ENCODE peak calls at places on chromosomes 3 and 15, in four cellular contexts. One of them, this sample, is unnamed. For H3K27me3, the result is how much of the 10 kb centered on the place peaks cover.

GRCh38 chr3:57961828-57962447 is 46.3 kb upstream of the FLNB start:
- DNase-seq in cardiac muscle cell: no peak
- DNase-seq in spleen: no peak
- DNase-seq in heart left ventricle: no peak
- DNase-seq in this sample: no peak

GRCh38 chr3:127368186-127369032 is 80.6 kb upstream of the PRR20G start:
- DNase-seq in cardiac muscle cell: no peak
- DNase-seq in spleen: peak
- DNase-seq in heart left ventricle: no peak
- DNase-seq in this sample: peak

GRCh38 chr15:77138167-77138522 is 67.2 kb upstream of the TSPAN3 start:
- DNase-seq in cardiac muscle cell: no peak
- DNase-seq in spleen: no peak
- DNase-seq in heart left ventricle: no peak
- DNase-seq in this sample: no peak

GRCh38 chr15:39582286-39582976 is 1.6 kb downstream of the THBS1 start:
- DNase-seq in cardiac muscle cell: no peak
- DNase-seq in spleen: no peak
- DNase-seq in heart left ventricle: no peak
- DNase-seq in this sample: no peak

GRCh38 chr3:30689202-30689641 is 82.8 kb downstream of the TGFBR2 start:
- DNase-seq in cardiac muscle cell: no peak
- DNase-seq in spleen: no peak
- DNase-seq in heart left ventricle: peak
- DNase-seq in this sample: no peak

GRCh38 chr15:45548753-45549520 is 26.4 kb upstream of the SLC30A4 start:
- DNase-seq in cardiac muscle cell: no peak
- DNase-seq in spleen: no peak
- DNase-seq in heart left ventricle: no peak
- DNase-seq in this sample: no peak

GRCh38 chr3:184176377-184177330 is 2.0 kb downstream of the AP2M1 start:
- DNase-seq in cardiac muscle cell: peak
- DNase-seq in spleen: peak
- DNase-seq in heart left ventricle: peak
- DNase-seq in this sample: peak

GRCh38 chr3:188978772-188979171 is 193.0 kb upstream of the TPRG1 start:
- DNase-seq in cardiac muscle cell: no peak
- DNase-seq in spleen: no peak
- DNase-seq in heart left ventricle: peak
- DNase-seq in this sample: no peak

GRCh38 chr3:192487032-192487431 is 240.3 kb downstream of the FGF12 start:
- DNase-seq in cardiac muscle cell: no peak
- DNase-seq in spleen: no peak
- DNase-seq in heart left ventricle: no peak
- DNase-seq in this sample: no peak

GRCh38 chr15:67819636-67820035 is 5.7 kb upstream of the SKOR1 start:
- DNase-seq in cardiac muscle cell: no peak
- DNase-seq in spleen: peak
- DNase-seq in heart left ventricle: no peak
- DNase-seq in this sample: no peak

GRCh38 chr15:67820147-67820991 is 4.9 kb upstream of the SKOR1 start:
- DNase-seq in cardiac muscle cell: no peak
- DNase-seq in spleen: peak
- DNase-seq in heart left ventricle: no peak
- DNase-seq in this sample: no peak

GRCh38 chr15:67821784-67822451 is 3.4 kb upstream of the SKOR1 start:
- DNase-seq in cardiac muscle cell: no peak
- DNase-seq in spleen: peak
- DNase-seq in heart left ventricle: no peak
- DNase-seq in this sample: no peak

GRCh38 chr15:67822537-67823370 is 2.6 kb upstream of the SKOR1 start:
- DNase-seq in cardiac muscle cell: no peak
- DNase-seq in spleen: peak
- DNase-seq in heart left ventricle: no peak
- DNase-seq in this sample: no peak

DNA sequence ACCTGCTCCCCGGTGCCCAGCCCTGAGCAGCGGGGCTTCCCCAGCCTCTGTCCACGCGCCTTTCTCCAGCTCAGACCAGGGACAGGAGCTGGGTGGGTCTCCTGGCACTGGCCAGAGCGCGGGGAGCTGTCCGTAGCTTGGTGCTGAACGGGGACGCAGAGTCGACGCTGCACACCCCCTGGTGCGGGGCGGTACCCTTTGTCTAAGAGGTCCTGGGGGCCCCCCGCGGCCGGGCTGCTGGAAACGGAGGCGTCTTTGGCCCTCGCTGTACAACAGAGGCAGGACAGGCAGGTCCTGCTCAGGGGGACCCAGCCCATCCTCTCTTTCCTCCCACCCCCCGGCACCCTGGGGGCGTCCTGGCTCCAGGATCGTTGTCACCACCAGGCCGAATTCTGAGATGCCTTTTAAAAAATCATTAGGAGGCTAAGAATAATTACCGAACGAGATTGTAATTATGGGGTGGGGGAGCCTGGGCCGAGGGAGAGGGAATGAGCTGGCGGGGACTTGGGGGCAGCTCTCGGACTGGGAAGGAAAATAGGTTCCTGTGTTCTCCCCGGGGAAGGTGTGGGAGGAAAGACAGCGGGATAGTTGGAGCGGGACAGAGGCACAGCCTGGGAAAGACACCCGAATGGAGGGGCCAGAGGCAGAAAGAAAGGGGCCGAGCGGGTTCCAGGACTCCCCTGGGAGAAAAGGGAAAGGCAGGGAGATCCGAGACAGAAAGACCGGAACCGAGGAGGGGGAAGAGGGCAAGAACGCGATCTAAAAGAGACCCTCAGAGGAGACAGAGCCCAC is 4.1 kb upstream of the SKOR1 start:
- DNase-seq in cardiac muscle cell: peak
- DNase-seq in spleen: peak
- DNase-seq in heart left ventricle: peak
- DNase-seq in this sample: peak
- H3K27me3 ChIP-seq in cardiac muscle cell: half or more
- H3K27me3 ChIP-seq in spleen: half or more
- H3K27me3 ChIP-seq in heart left ventricle: half or more
- H3K27me3 ChIP-seq in this sample: half or more

GRCh38 chr3:13579089-13579488 is 30.2 kb downstream of the FBLN2 start:
- DNase-seq in cardiac muscle cell: no peak
- DNase-seq in spleen: no peak
- DNase-seq in heart left ventricle: no peak
- DNase-seq in this sample: no peak
- H3K27me3 ChIP-seq in cardiac muscle cell: under half
- H3K27me3 ChIP-seq in spleen: under half
- H3K27me3 ChIP-seq in heart left ventricle: under half
- H3K27me3 ChIP-seq in this sample: under half

GRCh38 chr15:88708256-88709054 is 69.6 kb downstream of the ISG20 start:
- DNase-seq in cardiac muscle cell: no peak
- DNase-seq in spleen: no peak
- DNase-seq in heart left ventricle: no peak
- DNase-seq in this sample: no peak
- H3K27me3 ChIP-seq in cardiac muscle cell: half or more
- H3K27me3 ChIP-seq in spleen: under half
- H3K27me3 ChIP-seq in heart left ventricle: under half
- H3K27me3 ChIP-seq in this sample: under half

DNA sequence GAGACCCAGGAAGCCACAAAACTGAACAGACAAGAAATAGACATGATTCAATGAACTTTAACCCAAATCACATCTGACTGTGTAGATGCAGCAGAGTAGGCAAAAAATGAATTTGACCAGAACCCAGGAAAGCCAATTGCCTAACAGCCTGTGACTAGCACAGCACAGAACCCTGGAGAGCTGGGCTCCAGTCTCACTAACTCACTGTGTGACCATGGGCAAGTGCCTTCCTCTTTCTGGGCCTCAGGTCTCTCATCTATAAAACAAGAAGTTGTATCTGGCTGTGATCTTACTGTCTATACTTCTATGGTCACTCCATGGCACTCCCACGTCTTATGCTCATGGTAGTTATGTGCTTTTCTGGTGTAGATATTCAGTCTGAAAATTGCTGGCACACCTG is 48.1 kb upstream of the USP3 start:
- DNase-seq in cardiac muscle cell: no peak
- DNase-seq in spleen: no peak
- DNase-seq in heart left ventricle: no peak
- DNase-seq in this sample: no peak
- H3K27me3 ChIP-seq in cardiac muscle cell: under half
- H3K27me3 ChIP-seq in spleen: under half
- H3K27me3 ChIP-seq in heart left ventricle: under half
- H3K27me3 ChIP-seq in this sample: under half

DNA sequence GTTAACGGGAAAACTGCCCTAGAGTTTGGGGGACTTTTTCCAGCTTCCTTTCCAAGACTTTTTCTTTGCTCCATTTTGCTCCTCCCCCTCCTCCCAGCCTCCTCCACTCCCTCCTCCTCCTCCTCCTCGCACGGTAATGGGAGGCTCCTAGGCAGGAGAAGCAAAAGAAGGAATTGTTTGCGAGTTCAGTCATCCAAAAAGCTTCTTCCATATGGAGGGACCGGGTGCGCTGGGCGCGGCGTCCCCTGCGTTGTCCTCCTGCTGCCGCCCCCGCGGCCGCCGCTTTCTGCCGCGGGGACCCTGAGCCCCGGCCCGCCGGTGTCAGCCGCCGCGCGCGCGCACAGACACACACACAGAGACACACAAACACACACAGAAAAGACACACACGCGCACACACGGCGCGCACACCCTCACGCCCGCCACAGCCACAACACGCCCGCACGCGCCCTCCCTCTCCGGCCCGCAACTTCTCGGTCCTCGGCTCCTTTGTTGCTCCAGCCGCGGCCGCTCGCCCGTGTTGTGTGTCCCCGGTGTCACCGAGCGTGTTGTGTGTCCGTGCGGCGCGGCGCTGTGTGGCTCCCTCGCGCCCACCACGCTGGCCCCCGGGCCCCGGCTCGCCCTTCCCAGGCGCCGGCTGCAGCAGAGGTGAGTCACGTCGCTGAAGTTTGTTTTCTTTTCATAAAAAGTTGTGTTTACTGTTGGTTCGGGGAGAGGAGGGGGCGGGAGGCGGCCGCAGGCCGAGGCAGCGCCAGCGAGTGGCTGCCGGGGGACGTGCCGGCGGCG is at the start of gene BOC:
- DNase-seq in cardiac muscle cell: peak
- DNase-seq in spleen: no peak
- DNase-seq in heart left ventricle: peak
- DNase-seq in this sample: peak
- H3K27me3 ChIP-seq in cardiac muscle cell: under half
- H3K27me3 ChIP-seq in spleen: under half
- H3K27me3 ChIP-seq in heart left ventricle: under half
- H3K27me3 ChIP-seq in this sample: under half

This sample was measured in upper lobe of right lung.